ENCODE peak calls at places on chromosomes 16 and 17, in nine cellular contexts. One of them, this sample, is unnamed. For H3K4me1, the result is how much of the 10 kb centered on the place peaks cover.

GRCh38 chr16:66469291-66469931 is 42.3 kb downstream of the BEAN1 start:
- DNase-seq in tibial nerve: no peak
- DNase-seq in mucosa of descending colon: no peak
- DNase-seq in transverse colon: no peak
- DNase-seq in cardiac muscle cell: no peak
- DNase-seq in CD4-positive, CD25-positive, alpha-beta regulatory T cell: no peak
- DNase-seq in spleen: peak
- DNase-seq in A549: no peak
- DNase-seq in SJSA1: no peak
- DNase-seq in this sample: no peak

GRCh38 chr16:49021136-49021535 is 260.5 kb downstream of the CBLN1 start:
- DNase-seq in tibial nerve: no peak
- DNase-seq in mucosa of descending colon: no peak
- DNase-seq in transverse colon: no peak
- DNase-seq in cardiac muscle cell: no peak
- DNase-seq in CD4-positive, CD25-positive, alpha-beta regulatory T cell: no peak
- DNase-seq in spleen: no peak
- DNase-seq in A549: no peak
- DNase-seq in SJSA1: no peak
- DNase-seq in this sample: no peak

GRCh38 chr17:77019955-77020379 is 120.8 kb upstream of the SEC14L1 start:
- DNase-seq in tibial nerve: no peak
- DNase-seq in mucosa of descending colon: no peak
- DNase-seq in transverse colon: no peak
- DNase-seq in cardiac muscle cell: peak
- DNase-seq in CD4-positive, CD25-positive, alpha-beta regulatory T cell: no peak
- DNase-seq in spleen: no peak
- DNase-seq in A549: no peak
- DNase-seq in SJSA1: no peak
- DNase-seq in this sample: no peak

GRCh38 chr17:33072421-33073175 is 81.0 kb downstream of the SPACA3 start:
- DNase-seq in tibial nerve: no peak
- DNase-seq in mucosa of descending colon: no peak
- DNase-seq in transverse colon: no peak
- DNase-seq in cardiac muscle cell: no peak
- DNase-seq in CD4-positive, CD25-positive, alpha-beta regulatory T cell: no peak
- DNase-seq in spleen: no peak
- DNase-seq in A549: no peak
- DNase-seq in SJSA1: no peak
- DNase-seq in this sample: no peak

GRCh38 chr17:33464669-33465275 is 171.7 kb upstream of the ASIC2 start:
- DNase-seq in tibial nerve: no peak
- DNase-seq in mucosa of descending colon: no peak
- DNase-seq in transverse colon: no peak
- DNase-seq in cardiac muscle cell: peak
- DNase-seq in CD4-positive, CD25-positive, alpha-beta regulatory T cell: no peak
- DNase-seq in spleen: no peak
- DNase-seq in A549: no peak
- DNase-seq in SJSA1: peak
- DNase-seq in this sample: no peak

GRCh38 chr17:4442582-4442981 is 8.8 kb downstream of the SPNS3 start:
- DNase-seq in tibial nerve: no peak
- DNase-seq in mucosa of descending colon: no peak
- DNase-seq in transverse colon: no peak
- DNase-seq in cardiac muscle cell: no peak
- DNase-seq in CD4-positive, CD25-positive, alpha-beta regulatory T cell: no peak
- DNase-seq in spleen: no peak
- DNase-seq in A549: no peak
- DNase-seq in SJSA1: no peak
- DNase-seq in this sample: no peak

GRCh38 chr17:35486920-35487727 is 38.6 kb upstream of the SLFN13 start:
- DNase-seq in tibial nerve: no peak
- DNase-seq in mucosa of descending colon: peak
- DNase-seq in transverse colon: peak
- DNase-seq in cardiac muscle cell: peak
- DNase-seq in CD4-positive, CD25-positive, alpha-beta regulatory T cell: peak
- DNase-seq in spleen: peak
- DNase-seq in A549: peak
- DNase-seq in SJSA1: peak
- DNase-seq in this sample: no peak

GRCh38 chr17:77728871-77729270 is 229.6 kb upstream of the TNRC6C start:
- DNase-seq in tibial nerve: no peak
- DNase-seq in mucosa of descending colon: no peak
- DNase-seq in transverse colon: no peak
- DNase-seq in cardiac muscle cell: no peak
- DNase-seq in CD4-positive, CD25-positive, alpha-beta regulatory T cell: no peak
- DNase-seq in spleen: no peak
- DNase-seq in A549: no peak
- DNase-seq in SJSA1: no peak
- DNase-seq in this sample: no peak

GRCh38 chr17:14575349-14575966 is 274.6 kb downstream of the HS3ST3B1 start:
- DNase-seq in tibial nerve: no peak
- DNase-seq in mucosa of descending colon: no peak
- DNase-seq in transverse colon: no peak
- DNase-seq in cardiac muscle cell: no peak
- DNase-seq in CD4-positive, CD25-positive, alpha-beta regulatory T cell: no peak
- DNase-seq in spleen: no peak
- DNase-seq in A549: no peak
- DNase-seq in SJSA1: no peak
- DNase-seq in this sample: no peak

GRCh38 chr17:54947396-54947795 is 21.1 kb downstream of the COX11 start:
- DNase-seq in tibial nerve: no peak
- DNase-seq in mucosa of descending colon: no peak
- DNase-seq in transverse colon: no peak
- DNase-seq in cardiac muscle cell: no peak
- DNase-seq in CD4-positive, CD25-positive, alpha-beta regulatory T cell: no peak
- DNase-seq in spleen: no peak
- DNase-seq in A549: no peak
- DNase-seq in SJSA1: no peak
- DNase-seq in this sample: no peak

GRCh38 chr17:66834426-66834918 is 445 bp upstream of the CACNG5 start:
- DNase-seq in tibial nerve: no peak
- DNase-seq in mucosa of descending colon: no peak
- DNase-seq in transverse colon: no peak
- DNase-seq in cardiac muscle cell: no peak
- DNase-seq in CD4-positive, CD25-positive, alpha-beta regulatory T cell: no peak
- DNase-seq in spleen: no peak
- DNase-seq in A549: no peak
- DNase-seq in SJSA1: no peak
- DNase-seq in this sample: no peak

GRCh38 chr17:65290041-65290440 is 152.9 kb downstream of the RGS9 start:
- DNase-seq in tibial nerve: no peak
- DNase-seq in mucosa of descending colon: no peak
- DNase-seq in transverse colon: peak
- DNase-seq in cardiac muscle cell: no peak
- DNase-seq in CD4-positive, CD25-positive, alpha-beta regulatory T cell: no peak
- DNase-seq in spleen: no peak
- DNase-seq in A549: no peak
- DNase-seq in SJSA1: no peak
- DNase-seq in this sample: peak

DNA sequence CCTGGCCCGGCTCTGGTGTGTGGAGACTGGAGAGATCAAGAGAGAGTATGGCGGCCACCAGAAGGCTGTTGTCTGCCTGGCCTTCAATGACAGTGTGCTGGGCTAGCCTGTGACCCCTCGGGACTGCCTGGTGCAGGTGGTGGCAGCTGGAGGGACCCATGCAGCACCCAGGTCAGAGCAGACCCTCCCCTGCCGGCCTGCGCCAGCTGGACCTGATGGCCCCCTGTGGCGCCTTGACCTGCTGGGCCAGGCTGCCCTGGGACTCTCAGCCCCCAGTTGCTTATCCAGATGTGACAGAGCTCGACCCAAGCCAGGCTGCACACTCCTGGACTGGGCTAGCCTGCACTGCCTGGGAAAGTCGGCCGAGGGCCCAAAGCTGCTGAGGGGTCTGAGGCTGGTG is 1.9 kb downstream of the BRICD5 start:
- DNase-seq in tibial nerve: no peak
- DNase-seq in mucosa of descending colon: no peak
- DNase-seq in transverse colon: no peak
- DNase-seq in cardiac muscle cell: no peak
- DNase-seq in CD4-positive, CD25-positive, alpha-beta regulatory T cell: no peak
- DNase-seq in spleen: no peak
- DNase-seq in A549: no peak
- DNase-seq in SJSA1: no peak
- DNase-seq in this sample: no peak
- H3K4me1 ChIP-seq in tibial nerve: under half
- H3K4me1 ChIP-seq in mucosa of descending colon: under half
- H3K4me1 ChIP-seq in transverse colon: under half
- H3K4me1 ChIP-seq in cardiac muscle cell: under half
- H3K4me1 ChIP-seq in CD4-positive, CD25-positive, alpha-beta regulatory T cell: under half
- H3K4me1 ChIP-seq in spleen: under half
- H3K4me1 ChIP-seq in A549: under half
- H3K4me1 ChIP-seq in SJSA1: under half
- H3K4me1 ChIP-seq in this sample: under half

DNA sequence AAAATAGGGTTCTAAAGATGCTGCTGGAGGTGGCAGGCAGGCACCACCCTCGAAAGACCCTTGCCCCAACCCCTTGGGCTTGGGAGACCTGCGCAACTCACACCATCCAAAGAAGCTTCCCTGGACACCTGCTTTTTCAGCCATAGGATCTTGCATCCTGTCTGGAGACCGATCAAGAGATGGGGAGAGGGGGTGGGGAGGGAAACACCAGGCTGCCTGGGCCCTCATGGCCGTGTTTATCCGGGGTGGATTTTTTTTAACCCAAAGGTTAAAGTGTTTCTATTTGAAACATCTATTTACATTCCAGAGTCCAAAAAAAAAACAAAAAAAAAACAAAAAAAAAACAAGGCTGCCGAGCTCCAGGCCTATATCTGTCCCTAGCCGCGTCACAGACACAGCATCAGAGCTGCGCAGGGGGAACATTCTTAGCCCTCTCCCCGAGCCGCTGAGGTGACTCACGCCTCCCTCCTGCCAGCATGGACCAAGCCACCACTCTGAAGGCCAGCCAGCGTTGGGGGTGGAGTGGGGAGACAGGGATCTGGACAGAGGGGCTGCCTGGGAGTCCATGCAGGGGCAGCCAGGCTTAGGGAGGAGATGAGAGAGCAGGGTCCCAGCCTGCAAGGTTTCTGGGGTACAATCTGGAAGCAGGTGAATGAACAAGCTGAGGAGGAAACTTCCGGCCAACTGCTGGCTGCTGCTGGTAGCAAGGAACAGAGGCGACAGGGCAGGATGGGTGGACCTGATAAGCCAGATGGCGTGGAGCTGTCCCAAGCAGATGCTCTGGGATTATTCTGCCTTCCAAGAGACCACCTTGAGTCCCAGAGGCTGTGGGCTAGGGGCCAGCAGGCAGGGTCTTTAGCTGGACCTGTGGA is 14.8 kb downstream of the HDAC5 start:
- DNase-seq in tibial nerve: peak
- DNase-seq in mucosa of descending colon: peak
- DNase-seq in transverse colon: peak
- DNase-seq in cardiac muscle cell: peak
- DNase-seq in CD4-positive, CD25-positive, alpha-beta regulatory T cell: no peak
- DNase-seq in spleen: no peak
- DNase-seq in A549: peak
- DNase-seq in SJSA1: peak
- DNase-seq in this sample: peak
- H3K4me1 ChIP-seq in tibial nerve: under half
- H3K4me1 ChIP-seq in mucosa of descending colon: under half
- H3K4me1 ChIP-seq in transverse colon: under half
- H3K4me1 ChIP-seq in cardiac muscle cell: half or more
- H3K4me1 ChIP-seq in CD4-positive, CD25-positive, alpha-beta regulatory T cell: under half
- H3K4me1 ChIP-seq in spleen: under half
- H3K4me1 ChIP-seq in A549: half or more
- H3K4me1 ChIP-seq in SJSA1: half or more
- H3K4me1 ChIP-seq in this sample: under half

GRCh38 chr17:39757176-39757662 is 19.5 kb downstream of the GRB7 start:
- DNase-seq in tibial nerve: no peak
- DNase-seq in mucosa of descending colon: no peak
- DNase-seq in transverse colon: no peak
- DNase-seq in cardiac muscle cell: no peak
- DNase-seq in CD4-positive, CD25-positive, alpha-beta regulatory T cell: no peak
- DNase-seq in spleen: no peak
- DNase-seq in A549: no peak
- DNase-seq in SJSA1: no peak
- DNase-seq in this sample: no peak

GRCh38 chr17:39754958-39755549 is 17.3 kb downstream of the GRB7 start:
- DNase-seq in tibial nerve: no peak
- DNase-seq in mucosa of descending colon: no peak
- DNase-seq in transverse colon: peak
- DNase-seq in cardiac muscle cell: no peak
- DNase-seq in CD4-positive, CD25-positive, alpha-beta regulatory T cell: no peak
- DNase-seq in spleen: peak
- DNase-seq in A549: no peak
- DNase-seq in SJSA1: peak
- DNase-seq in this sample: no peak

GRCh38 chr17:39757931-39758873 is 20.5 kb downstream of the GRB7 start:
- DNase-seq in tibial nerve: no peak
- DNase-seq in mucosa of descending colon: no peak
- DNase-seq in transverse colon: peak
- DNase-seq in cardiac muscle cell: no peak
- DNase-seq in CD4-positive, CD25-positive, alpha-beta regulatory T cell: no peak
- DNase-seq in spleen: no peak
- DNase-seq in A549: no peak
- DNase-seq in SJSA1: peak
- DNase-seq in this sample: no peak

GRCh38 chr17:39755550-39756375 is 18.0 kb downstream of the GRB7 start:
- DNase-seq in tibial nerve: no peak
- DNase-seq in mucosa of descending colon: peak
- DNase-seq in transverse colon: peak
- DNase-seq in cardiac muscle cell: no peak
- DNase-seq in CD4-positive, CD25-positive, alpha-beta regulatory T cell: peak
- DNase-seq in spleen: peak
- DNase-seq in A549: no peak
- DNase-seq in SJSA1: no peak
- DNase-seq in this sample: no peak

GRCh38 chr17:39756376-39757079 is 18.8 kb downstream of the GRB7 start:
- DNase-seq in tibial nerve: no peak
- DNase-seq in mucosa of descending colon: no peak
- DNase-seq in transverse colon: no peak
- DNase-seq in cardiac muscle cell: no peak
- DNase-seq in CD4-positive, CD25-positive, alpha-beta regulatory T cell: no peak
- DNase-seq in spleen: no peak
- DNase-seq in A549: no peak
- DNase-seq in SJSA1: no peak
- DNase-seq in this sample: no peak
- H3K4me1 ChIP-seq in tibial nerve: under half
- H3K4me1 ChIP-seq in mucosa of descending colon: under half
- H3K4me1 ChIP-seq in transverse colon: under half
- H3K4me1 ChIP-seq in cardiac muscle cell: under half
- H3K4me1 ChIP-seq in CD4-positive, CD25-positive, alpha-beta regulatory T cell: half or more
- H3K4me1 ChIP-seq in spleen: under half
- H3K4me1 ChIP-seq in A549: under half
- H3K4me1 ChIP-seq in SJSA1: half or more
- H3K4me1 ChIP-seq in this sample: under half

DNA sequence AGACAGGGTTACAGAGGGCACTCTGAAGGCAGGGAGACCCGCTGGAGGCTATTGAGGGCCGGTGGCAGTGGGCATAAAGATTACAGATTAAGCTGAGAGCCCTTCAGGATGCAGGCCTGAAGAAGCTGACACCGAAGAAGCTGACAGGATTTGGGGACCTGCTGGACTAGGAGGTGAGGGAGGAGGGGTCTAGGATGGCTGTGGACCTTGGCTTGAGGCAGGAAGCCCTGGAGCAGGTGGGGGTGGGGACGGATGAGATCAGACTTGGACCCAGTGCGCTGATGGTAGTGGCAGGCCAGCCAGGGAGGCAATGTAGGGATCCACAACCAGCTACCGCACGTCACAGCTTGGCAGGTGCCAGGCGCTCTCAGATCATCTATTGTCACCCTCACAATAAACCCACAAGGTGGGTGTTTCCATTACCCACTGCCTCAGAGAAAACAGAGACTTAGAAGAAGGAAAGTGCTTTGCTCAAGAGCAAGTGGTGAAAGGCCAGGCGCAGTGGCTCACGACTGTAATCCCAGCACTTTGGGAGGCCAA is 888 bp upstream of the SAMD14 start:
- DNase-seq in tibial nerve: no peak
- DNase-seq in mucosa of descending colon: no peak
- DNase-seq in transverse colon: no peak
- DNase-seq in cardiac muscle cell: no peak
- DNase-seq in CD4-positive, CD25-positive, alpha-beta regulatory T cell: no peak
- DNase-seq in spleen: no peak
- DNase-seq in A549: no peak
- DNase-seq in SJSA1: no peak
- DNase-seq in this sample: no peak
- H3K4me1 ChIP-seq in tibial nerve: under half
- H3K4me1 ChIP-seq in mucosa of descending colon: under half
- H3K4me1 ChIP-seq in transverse colon: under half
- H3K4me1 ChIP-seq in cardiac muscle cell: under half
- H3K4me1 ChIP-seq in CD4-positive, CD25-positive, alpha-beta regulatory T cell: under half
- H3K4me1 ChIP-seq in spleen: under half
- H3K4me1 ChIP-seq in A549: half or more
- H3K4me1 ChIP-seq in SJSA1: under half
- H3K4me1 ChIP-seq in this sample: under half